ENCODE peak calls at places on chromosomes 13 and 19, in four cellular contexts. One of them, this sample, is unnamed. For H3K4me1, the result is how much of the 10 kb centered on the place peaks cover.

GRCh38 chr19:16228637-16229321 is 31.1 kb downstream of the AP1M1 start:
- DNase-seq in sigmoid colon: no peak
- DNase-seq in gastrocnemius medialis: no peak
- DNase-seq in body of pancreas: no peak
- DNase-seq in this sample: no peak

GRCh38 chr19:33207040-33207620 is 13.0 kb downstream of the LRP3 start:
- DNase-seq in sigmoid colon: peak
- DNase-seq in gastrocnemius medialis: no peak
- DNase-seq in body of pancreas: no peak
- DNase-seq in this sample: no peak

GRCh38 chr19:47756953-47757608 is 11.7 kb downstream of the NOP53 start:
- DNase-seq in sigmoid colon: no peak
- DNase-seq in gastrocnemius medialis: no peak
- DNase-seq in body of pancreas: peak
- DNase-seq in this sample: no peak

GRCh38 chr13:106063591-106064308 is 471.7 kb downstream of the EFNB2 start:
- DNase-seq in sigmoid colon: no peak
- DNase-seq in gastrocnemius medialis: no peak
- DNase-seq in body of pancreas: no peak
- DNase-seq in this sample: no peak

GRCh38 chr13:98389319-98389718 is 187.6 kb downstream of the STK24 start:
- DNase-seq in sigmoid colon: no peak
- DNase-seq in gastrocnemius medialis: no peak
- DNase-seq in body of pancreas: no peak
- DNase-seq in this sample: no peak

GRCh38 chr13:39538826-39539555 is 64.0 kb downstream of the LHFPL6 start:
- DNase-seq in sigmoid colon: no peak
- DNase-seq in gastrocnemius medialis: no peak
- DNase-seq in body of pancreas: no peak
- DNase-seq in this sample: no peak

GRCh38 chr13:96243371-96243770 is 153.5 kb downstream of the HS6ST3 start:
- DNase-seq in sigmoid colon: no peak
- DNase-seq in gastrocnemius medialis: no peak
- DNase-seq in body of pancreas: no peak
- DNase-seq in this sample: no peak

GRCh38 chr19:53131085-53131484 is 1.6 kb downstream of the ZNF415 start:
- DNase-seq in sigmoid colon: no peak
- DNase-seq in gastrocnemius medialis: no peak
- DNase-seq in body of pancreas: no peak
- DNase-seq in this sample: no peak

GRCh38 chr13:64817721-64818120 is 2412.4 kb downstream of the PCDH9 start:
- DNase-seq in sigmoid colon: no peak
- DNase-seq in gastrocnemius medialis: no peak
- DNase-seq in body of pancreas: no peak
- DNase-seq in this sample: no peak

GRCh38 chr13:97235549-97236206 is 13.5 kb downstream of the MBNL2 start:
- DNase-seq in sigmoid colon: no peak
- DNase-seq in gastrocnemius medialis: no peak
- DNase-seq in body of pancreas: peak
- DNase-seq in this sample: no peak

GRCh38 chr13:42524487-42525034 is 49.4 kb upstream of the TNFSF11 start:
- DNase-seq in sigmoid colon: no peak
- DNase-seq in gastrocnemius medialis: no peak
- DNase-seq in body of pancreas: no peak
- DNase-seq in this sample: no peak

GRCh38 chr19:53883231-53883661 is 1.2 kb downstream of the PRKCG start:
- DNase-seq in sigmoid colon: no peak
- DNase-seq in gastrocnemius medialis: no peak
- DNase-seq in body of pancreas: no peak
- DNase-seq in this sample: no peak

GRCh38 chr19:13742756-13743155 is 21.6 kb upstream of the MRI1 start:
- DNase-seq in sigmoid colon: no peak
- DNase-seq in gastrocnemius medialis: no peak
- DNase-seq in body of pancreas: no peak
- DNase-seq in this sample: no peak

GRCh38 chr13:36453518-36453917 is 21.2 kb downstream of the CCNA1 start:
- DNase-seq in sigmoid colon: no peak
- DNase-seq in gastrocnemius medialis: no peak
- DNase-seq in body of pancreas: no peak
- DNase-seq in this sample: no peak

GRCh38 chr13:26562538-26562890 is 5.0 kb downstream of the WASF3 start:
- DNase-seq in sigmoid colon: no peak
- DNase-seq in gastrocnemius medialis: no peak
- DNase-seq in body of pancreas: no peak
- DNase-seq in this sample: no peak
- H3K27ac ChIP-seq in sigmoid colon: no peak
- H3K27ac ChIP-seq in gastrocnemius medialis: no peak
- H3K27ac ChIP-seq in body of pancreas: no peak
- H3K27ac ChIP-seq in this sample: no peak

DNA sequence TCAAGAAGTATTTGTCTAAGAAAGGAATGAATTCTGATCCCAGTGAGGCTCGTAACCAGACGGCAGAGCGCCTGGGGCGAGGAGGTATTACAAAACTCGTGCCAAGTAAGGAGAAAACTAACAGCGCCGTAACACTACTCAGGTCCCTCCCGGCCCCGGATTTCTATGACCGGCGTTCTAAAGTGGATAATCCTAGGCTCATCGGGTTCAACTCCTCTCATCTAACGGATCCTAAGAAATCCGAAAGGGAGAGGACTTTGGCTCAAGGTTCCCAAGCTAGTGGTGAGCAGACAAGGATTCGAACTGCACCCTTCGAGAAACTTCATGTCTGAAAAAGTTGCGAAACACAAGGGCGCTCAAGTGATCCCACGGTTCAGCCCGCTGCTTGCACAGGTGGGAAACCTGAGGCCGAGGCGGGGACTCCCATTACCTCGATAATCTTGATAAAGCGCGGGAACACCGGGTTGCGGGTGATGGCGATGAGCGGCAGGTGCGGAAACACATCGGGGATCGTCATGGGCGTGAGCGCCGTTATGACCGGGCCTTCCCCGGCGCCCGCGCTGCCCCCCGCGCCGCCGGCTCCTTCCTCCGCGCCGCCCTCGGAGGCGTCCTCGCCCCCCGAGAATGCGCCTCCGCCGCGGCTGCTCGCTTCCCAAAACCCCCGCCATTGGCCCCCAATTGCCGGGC is 529 bp downstream of the LONP1 start:
- DNase-seq in sigmoid colon: no peak
- DNase-seq in gastrocnemius medialis: no peak
- DNase-seq in body of pancreas: peak
- DNase-seq in this sample: peak
- TF ChIP-seq POLR2A in sigmoid colon: no peak
- TF ChIP-seq POLR2A in gastrocnemius medialis: no peak
- TF ChIP-seq POLR2A in body of pancreas: no peak
- TF ChIP-seq POLR2A in this sample: no peak

GRCh38 chr19:39941615-39942507 is 7.4 kb upstream of the FCGBP start:
- DNase-seq in sigmoid colon: no peak
- DNase-seq in gastrocnemius medialis: no peak
- DNase-seq in body of pancreas: no peak
- DNase-seq in this sample: no peak
- H3K4me1 ChIP-seq in sigmoid colon: under half
- H3K4me1 ChIP-seq in gastrocnemius medialis: under half
- H3K4me1 ChIP-seq in body of pancreas: under half
- H3K4me1 ChIP-seq in this sample: under half

DNA sequence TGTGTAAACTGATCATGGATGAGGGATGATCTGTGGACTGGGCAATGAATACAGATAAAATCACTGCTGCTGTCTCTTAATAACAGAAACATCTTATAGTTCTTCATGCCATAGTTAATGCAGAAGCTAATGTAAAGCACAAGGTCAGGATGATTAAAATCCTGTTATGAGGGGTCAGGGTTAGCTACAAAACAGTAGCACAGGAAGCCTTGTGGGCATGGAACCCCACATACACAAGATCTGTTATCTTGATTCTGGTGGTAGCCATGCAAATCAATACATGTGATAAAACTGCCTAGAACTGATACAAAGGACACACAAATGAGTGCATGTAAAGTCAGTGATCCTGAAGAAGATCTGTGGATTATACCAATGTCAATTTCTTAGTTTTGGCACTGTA is 96.4 kb downstream of the KLF12 start:
- DNase-seq in sigmoid colon: no peak
- DNase-seq in gastrocnemius medialis: no peak
- DNase-seq in body of pancreas: no peak
- DNase-seq in this sample: no peak
- H3K27ac ChIP-seq in sigmoid colon: no peak
- H3K27ac ChIP-seq in gastrocnemius medialis: no peak
- H3K27ac ChIP-seq in body of pancreas: no peak
- H3K27ac ChIP-seq in this sample: no peak

DNA sequence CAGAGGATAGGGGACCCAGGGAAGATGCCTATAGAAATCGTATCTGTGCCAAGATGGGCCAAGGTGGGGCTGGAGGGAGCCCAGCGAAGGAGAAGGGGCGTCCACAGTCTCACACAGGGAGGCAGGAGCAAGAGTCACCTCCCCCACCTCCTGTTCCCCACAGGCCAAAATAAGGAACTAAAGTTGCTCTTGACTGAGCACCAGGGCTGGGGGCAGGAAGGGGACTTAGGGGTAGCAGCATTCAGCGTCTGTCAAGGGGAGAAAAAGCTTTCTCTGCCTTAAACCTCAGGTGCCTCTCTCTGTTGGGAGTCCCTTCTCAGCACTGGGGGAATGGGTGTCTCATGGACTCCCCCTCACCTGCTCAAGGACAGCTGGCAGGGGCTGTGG is 404 bp downstream of the CD79A start:
- DNase-seq in sigmoid colon: no peak
- DNase-seq in gastrocnemius medialis: no peak
- DNase-seq in body of pancreas: no peak
- DNase-seq in this sample: no peak
- TF ChIP-seq POLR2A in sigmoid colon: no peak
- TF ChIP-seq POLR2A in gastrocnemius medialis: no peak
- TF ChIP-seq POLR2A in body of pancreas: no peak
- TF ChIP-seq POLR2A in this sample: no peak

DNA sequence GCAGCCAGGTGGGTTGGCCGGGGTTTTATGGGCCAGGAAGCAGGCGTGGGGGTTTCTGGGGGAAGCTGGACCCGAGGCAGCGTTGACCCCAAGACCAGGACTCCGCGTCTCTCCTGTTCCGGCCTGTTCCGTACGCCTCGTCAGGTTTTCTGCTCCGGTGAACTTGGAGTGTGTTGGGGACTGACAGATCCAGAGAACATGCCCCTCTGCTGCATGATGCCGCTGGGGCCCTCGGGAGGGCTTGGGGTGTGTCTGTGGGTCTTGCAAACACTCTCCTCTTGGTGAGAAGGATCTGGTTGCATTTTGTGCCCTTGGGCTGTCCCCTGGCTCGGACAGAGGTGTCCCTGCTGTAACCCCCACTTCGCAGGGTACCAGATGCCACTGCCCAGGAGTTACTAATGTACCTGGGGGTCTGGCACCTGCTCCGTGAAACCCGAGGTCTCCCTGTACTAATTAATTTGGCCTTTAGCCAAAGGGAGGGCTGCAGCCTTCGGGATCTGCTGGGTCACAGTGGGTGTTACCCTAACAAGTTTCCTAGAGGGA is 15.6 kb downstream of the KDM4B start:
- DNase-seq in sigmoid colon: no peak
- DNase-seq in gastrocnemius medialis: no peak
- DNase-seq in body of pancreas: no peak
- DNase-seq in this sample: no peak
- H3K4me1 ChIP-seq in sigmoid colon: under half
- H3K4me1 ChIP-seq in gastrocnemius medialis: half or more
- H3K4me1 ChIP-seq in body of pancreas: under half
- H3K4me1 ChIP-seq in this sample: under half

GRCh38 chr19:21587117-21587461 is 81.7 kb downstream of the ZNF429 start:
- DNase-seq in sigmoid colon: no peak
- DNase-seq in gastrocnemius medialis: no peak
- DNase-seq in body of pancreas: peak
- DNase-seq in this sample: no peak
- H3K27ac ChIP-seq in sigmoid colon: peak
- H3K27ac ChIP-seq in gastrocnemius medialis: peak
- H3K27ac ChIP-seq in body of pancreas: peak
- H3K27ac ChIP-seq in this sample: no peak

DNA sequence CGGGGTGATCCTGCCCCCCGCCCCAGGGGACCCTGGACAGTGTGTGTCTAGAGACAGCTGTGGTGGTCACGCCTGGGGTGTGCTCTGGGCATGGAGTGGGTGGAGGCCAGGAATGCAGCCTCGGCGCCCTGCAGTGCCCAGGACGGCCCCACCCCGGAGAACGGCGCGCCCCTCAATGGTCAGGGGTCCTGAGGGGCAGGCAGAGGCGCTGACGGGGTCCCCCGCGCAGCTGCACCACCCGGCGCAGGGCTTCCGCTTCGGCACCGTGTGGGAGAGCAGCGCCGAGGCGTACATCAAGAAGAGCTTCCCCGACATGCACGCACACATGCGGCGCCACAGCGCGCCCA is 7.2 kb downstream of the GRIN3B start:
- DNase-seq in sigmoid colon: no peak
- DNase-seq in gastrocnemius medialis: no peak
- DNase-seq in body of pancreas: no peak
- DNase-seq in this sample: no peak
- TF ChIP-seq POLR2A in sigmoid colon: no peak
- TF ChIP-seq POLR2A in gastrocnemius medialis: no peak
- TF ChIP-seq POLR2A in body of pancreas: no peak
- TF ChIP-seq POLR2A in this sample: no peak

GRCh38 chr13:21671793-21672680 is 1.2 kb downstream of the FGF9 start:
- DNase-seq in sigmoid colon: no peak
- DNase-seq in gastrocnemius medialis: no peak
- DNase-seq in body of pancreas: no peak
- DNase-seq in this sample: no peak
- H3K4me1 ChIP-seq in sigmoid colon: under half
- H3K4me1 ChIP-seq in gastrocnemius medialis: under half
- H3K4me1 ChIP-seq in body of pancreas: under half
- H3K4me1 ChIP-seq in this sample: under half